ENCODE peak calls at places on chromosomes 2 and 18, in seven cellular contexts. One of them, this sample, is unnamed.
A peak's percentile ranks its signal among the peaks of the same experiment; 100 is the strongest.

GRCh38 chr2:48045613-48046012 is 139.3 kb upstream of the FBXO11 start:
- DNase-seq in ovary: no peak
- DNase-seq in breast epithelium: no peak
- DNase-seq in astrocyte of the spinal cord: no peak
- DNase-seq in heart right ventricle: no peak
- DNase-seq in A549: no peak
- DNase-seq in astrocyte: no peak
- DNase-seq in this sample: no peak

GRCh38 chr18:12838178-12838634 is 45.8 kb downstream of the PTPN2 start:
- DNase-seq in ovary: peak; percentile 52
- DNase-seq in breast epithelium: peak; percentile 40
- DNase-seq in astrocyte of the spinal cord: peak; percentile 84
- DNase-seq in heart right ventricle: no peak
- DNase-seq in A549: peak; percentile 92
- DNase-seq in astrocyte: peak; percentile 90
- DNase-seq in this sample: no peak

GRCh38 chr2:55611997-55612396 is 5.4 kb downstream of the PPP4R3B start:
- DNase-seq in ovary: no peak
- DNase-seq in breast epithelium: no peak
- DNase-seq in astrocyte of the spinal cord: no peak
- DNase-seq in heart right ventricle: no peak
- DNase-seq in A549: no peak
- DNase-seq in astrocyte: no peak
- DNase-seq in this sample: no peak

GRCh38 chr2:32715981-32716380 is 88.1 kb downstream of the TTC27 start:
- DNase-seq in ovary: no peak
- DNase-seq in breast epithelium: no peak
- DNase-seq in astrocyte of the spinal cord: no peak
- DNase-seq in heart right ventricle: no peak
- DNase-seq in A549: no peak
- DNase-seq in astrocyte: peak; percentile 50
- DNase-seq in this sample: no peak

GRCh38 chr2:135203944-135204343 is 151.9 kb downstream of the RAB3GAP1 start:
- DNase-seq in ovary: no peak
- DNase-seq in breast epithelium: no peak
- DNase-seq in astrocyte of the spinal cord: no peak
- DNase-seq in heart right ventricle: no peak
- DNase-seq in A549: no peak
- DNase-seq in astrocyte: no peak
- DNase-seq in this sample: no peak

GRCh38 chr2:224308267-224308911 is 93.5 kb downstream of the FAM124B start:
- DNase-seq in ovary: no peak
- DNase-seq in breast epithelium: no peak
- DNase-seq in astrocyte of the spinal cord: no peak
- DNase-seq in heart right ventricle: no peak
- DNase-seq in A549: no peak
- DNase-seq in astrocyte: no peak
- DNase-seq in this sample: no peak

GRCh38 chr2:175864131-175864728 is 137.8 kb downstream of the LNPK start:
- DNase-seq in ovary: no peak
- DNase-seq in breast epithelium: no peak
- DNase-seq in astrocyte of the spinal cord: no peak
- DNase-seq in heart right ventricle: no peak
- DNase-seq in A549: no peak
- DNase-seq in astrocyte: no peak
- DNase-seq in this sample: no peak

GRCh38 chr2:12721571-12722444 is 5.1 kb downstream of the TRIB2 start:
- DNase-seq in ovary: peak; percentile 27
- DNase-seq in breast epithelium: no peak
- DNase-seq in astrocyte of the spinal cord: peak; percentile 68
- DNase-seq in heart right ventricle: no peak
- DNase-seq in A549: no peak
- DNase-seq in astrocyte: peak; percentile 99
- DNase-seq in this sample: no peak

DNA sequence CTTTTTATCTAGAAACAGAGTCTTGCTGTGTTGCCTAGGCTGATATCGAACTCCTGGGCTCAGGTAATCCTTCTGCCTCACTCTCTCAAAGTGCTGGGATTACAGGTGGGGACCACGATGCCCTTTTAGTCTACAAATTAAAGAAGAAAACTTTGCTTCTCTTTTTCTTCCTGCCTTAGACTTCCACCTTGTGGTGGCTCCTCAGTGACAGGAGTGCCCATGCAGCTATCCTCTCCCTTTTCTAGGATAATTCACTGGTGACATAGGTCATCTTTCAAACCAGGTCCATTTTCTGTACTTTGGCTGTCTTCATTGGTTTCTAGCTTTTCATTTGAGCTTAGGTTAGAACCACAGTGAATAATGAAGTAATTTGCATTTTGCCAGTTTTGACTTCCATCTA is 13.6 kb downstream of the DCAF17 start:
- DNase-seq in ovary: no peak
- DNase-seq in breast epithelium: no peak
- DNase-seq in astrocyte of the spinal cord: no peak
- DNase-seq in heart right ventricle: no peak
- DNase-seq in A549: no peak
- DNase-seq in astrocyte: no peak
- DNase-seq in this sample: no peak
- TF ChIP-seq CTCF in ovary: no peak
- TF ChIP-seq CTCF in breast epithelium: no peak
- TF ChIP-seq CTCF in astrocyte of the spinal cord: peak; percentile 14
- TF ChIP-seq CTCF in heart right ventricle: no peak
- TF ChIP-seq CTCF in A549: no peak
- TF ChIP-seq CTCF in astrocyte: no peak
- TF ChIP-seq CTCF in this sample: no peak

GRCh38 chr2:179995735-179996134 is 11.4 kb downstream of the CWC22 start:
- DNase-seq in ovary: no peak
- DNase-seq in breast epithelium: no peak
- DNase-seq in astrocyte of the spinal cord: no peak
- DNase-seq in heart right ventricle: no peak
- DNase-seq in A549: no peak
- DNase-seq in astrocyte: no peak
- DNase-seq in this sample: no peak

GRCh38 chr2:179987916-179988315 is 19.2 kb downstream of the CWC22 start:
- DNase-seq in ovary: no peak
- DNase-seq in breast epithelium: no peak
- DNase-seq in astrocyte of the spinal cord: no peak
- DNase-seq in heart right ventricle: no peak
- DNase-seq in A549: no peak
- DNase-seq in astrocyte: no peak
- DNase-seq in this sample: no peak

GRCh38 chr2:179990676-179991317 is 16.3 kb downstream of the CWC22 start:
- DNase-seq in ovary: no peak
- DNase-seq in breast epithelium: no peak
- DNase-seq in astrocyte of the spinal cord: no peak
- DNase-seq in heart right ventricle: no peak
- DNase-seq in A549: no peak
- DNase-seq in astrocyte: no peak
- DNase-seq in this sample: no peak

GRCh38 chr2:179991344-179991743 is 15.8 kb downstream of the CWC22 start:
- DNase-seq in ovary: no peak
- DNase-seq in breast epithelium: no peak
- DNase-seq in astrocyte of the spinal cord: no peak
- DNase-seq in heart right ventricle: no peak
- DNase-seq in A549: no peak
- DNase-seq in astrocyte: no peak
- DNase-seq in this sample: no peak
- TF ChIP-seq CTCF in ovary: no peak
- TF ChIP-seq CTCF in breast epithelium: no peak
- TF ChIP-seq CTCF in astrocyte of the spinal cord: peak; percentile 26
- TF ChIP-seq CTCF in heart right ventricle: no peak
- TF ChIP-seq CTCF in A549: no peak
- TF ChIP-seq CTCF in astrocyte: peak; percentile 3
- TF ChIP-seq CTCF in this sample: no peak

DNA sequence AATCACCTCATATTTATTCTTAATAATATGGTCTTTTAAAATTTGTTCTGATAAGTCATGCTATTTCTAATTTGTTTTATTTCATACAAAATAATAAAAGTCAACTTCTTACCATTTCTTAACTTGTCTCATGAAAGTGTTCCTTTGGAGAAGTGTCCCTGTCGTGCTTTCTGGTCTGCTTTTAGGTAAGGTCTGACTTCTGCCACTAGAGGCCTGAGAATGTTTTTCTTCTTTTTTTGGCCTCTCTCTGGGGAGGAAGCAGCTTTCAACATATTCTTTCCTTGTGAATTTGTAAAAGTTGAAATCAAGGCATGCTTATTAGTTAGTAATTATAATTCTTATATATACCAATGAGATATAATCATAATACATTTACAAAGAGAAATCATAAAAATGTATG is 39.4 kb downstream of the MAP2 start:
- DNase-seq in ovary: no peak
- DNase-seq in breast epithelium: no peak
- DNase-seq in astrocyte of the spinal cord: no peak
- DNase-seq in heart right ventricle: no peak
- DNase-seq in A549: no peak
- DNase-seq in astrocyte: no peak
- DNase-seq in this sample: no peak
- TF ChIP-seq CTCF in ovary: no peak
- TF ChIP-seq CTCF in breast epithelium: no peak
- TF ChIP-seq CTCF in astrocyte of the spinal cord: peak; percentile 29
- TF ChIP-seq CTCF in heart right ventricle: no peak
- TF ChIP-seq CTCF in A549: no peak
- TF ChIP-seq CTCF in astrocyte: peak; percentile 15
- TF ChIP-seq CTCF in this sample: peak; percentile 46

GRCh38 chr2:39778233-39778632 is 825 bp downstream of the THUMPD2 start:
- DNase-seq in ovary: no peak
- DNase-seq in breast epithelium: no peak
- DNase-seq in astrocyte of the spinal cord: no peak
- DNase-seq in heart right ventricle: no peak
- DNase-seq in A549: no peak
- DNase-seq in astrocyte: no peak
- DNase-seq in this sample: no peak

GRCh38 chr2:39781697-39782096 is 2.6 kb upstream of the THUMPD2 start:
- DNase-seq in ovary: no peak
- DNase-seq in breast epithelium: no peak
- DNase-seq in astrocyte of the spinal cord: no peak
- DNase-seq in heart right ventricle: no peak
- DNase-seq in A549: no peak
- DNase-seq in astrocyte: no peak
- DNase-seq in this sample: no peak

GRCh38 chr2:39779926-39780325 is 868 bp upstream of the THUMPD2 start:
- DNase-seq in ovary: no peak
- DNase-seq in breast epithelium: no peak
- DNase-seq in astrocyte of the spinal cord: no peak
- DNase-seq in heart right ventricle: no peak
- DNase-seq in A549: no peak
- DNase-seq in astrocyte: no peak
- DNase-seq in this sample: no peak

GRCh38 chr2:39780825-39781600 is 2.0 kb upstream of the THUMPD2 start:
- DNase-seq in ovary: no peak
- DNase-seq in breast epithelium: no peak
- DNase-seq in astrocyte of the spinal cord: peak; percentile 14
- DNase-seq in heart right ventricle: no peak
- DNase-seq in A549: peak; percentile 14
- DNase-seq in astrocyte: no peak
- DNase-seq in this sample: no peak

DNA sequence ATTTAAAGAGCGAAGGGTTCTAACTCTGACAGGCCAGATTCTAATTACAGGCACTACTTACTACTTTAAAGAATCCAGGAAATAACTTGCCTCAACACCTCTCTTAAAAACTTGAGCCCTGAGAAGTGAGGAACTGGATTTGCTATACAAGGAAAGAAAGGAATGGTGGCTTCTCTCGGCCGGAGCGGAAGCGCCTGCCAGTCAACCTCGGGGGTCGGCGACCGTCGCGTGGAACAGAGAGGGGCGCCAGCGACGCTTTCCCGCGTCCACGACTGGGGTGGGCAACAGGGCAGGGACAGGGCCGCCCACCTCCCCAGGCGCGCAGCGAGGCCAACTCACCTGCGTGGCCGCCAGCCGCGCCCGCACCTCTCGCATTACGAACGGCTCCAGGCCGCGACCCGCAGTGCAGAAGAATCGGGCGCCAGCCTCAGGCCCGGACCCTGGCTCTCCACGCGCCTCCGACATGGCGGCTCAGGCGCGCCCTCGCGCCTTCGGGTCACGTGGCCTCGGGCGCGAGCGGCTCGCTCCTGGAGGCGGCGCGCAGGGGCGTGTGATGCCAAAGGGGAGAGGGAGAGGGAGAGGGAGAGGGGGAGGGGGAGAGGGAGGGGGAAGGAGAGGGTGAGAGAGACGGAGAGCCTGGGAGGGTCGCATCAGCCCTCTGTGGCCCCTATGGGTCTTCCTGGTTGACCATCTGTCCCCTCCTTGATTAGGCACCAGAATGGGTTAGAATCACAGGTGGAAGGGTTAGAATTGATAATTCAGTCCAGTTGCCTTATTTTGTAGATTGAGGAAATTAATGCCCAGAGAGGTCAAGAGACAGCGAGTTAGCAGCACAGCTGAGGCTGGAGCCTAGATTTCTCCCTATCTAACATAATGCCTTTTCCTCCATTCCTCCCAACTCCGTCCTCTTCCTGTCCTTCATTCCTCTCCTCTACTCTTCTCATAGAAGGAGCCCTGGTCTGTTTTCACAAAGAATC is at the start of gene THUMPD2:
- DNase-seq in ovary: peak; percentile 73
- DNase-seq in breast epithelium: peak; percentile 49
- DNase-seq in astrocyte of the spinal cord: peak; percentile 65
- DNase-seq in heart right ventricle: peak; percentile 81
- DNase-seq in A549: peak; percentile 86
- DNase-seq in astrocyte: peak; percentile 51
- DNase-seq in this sample: peak; percentile 66
- TF ChIP-seq CTCF in ovary: no peak
- TF ChIP-seq CTCF in breast epithelium: no peak
- TF ChIP-seq CTCF in astrocyte of the spinal cord: no peak
- TF ChIP-seq CTCF in heart right ventricle: no peak
- TF ChIP-seq CTCF in A549: no peak
- TF ChIP-seq CTCF in astrocyte: no peak
- TF ChIP-seq CTCF in this sample: no peak

DNA sequence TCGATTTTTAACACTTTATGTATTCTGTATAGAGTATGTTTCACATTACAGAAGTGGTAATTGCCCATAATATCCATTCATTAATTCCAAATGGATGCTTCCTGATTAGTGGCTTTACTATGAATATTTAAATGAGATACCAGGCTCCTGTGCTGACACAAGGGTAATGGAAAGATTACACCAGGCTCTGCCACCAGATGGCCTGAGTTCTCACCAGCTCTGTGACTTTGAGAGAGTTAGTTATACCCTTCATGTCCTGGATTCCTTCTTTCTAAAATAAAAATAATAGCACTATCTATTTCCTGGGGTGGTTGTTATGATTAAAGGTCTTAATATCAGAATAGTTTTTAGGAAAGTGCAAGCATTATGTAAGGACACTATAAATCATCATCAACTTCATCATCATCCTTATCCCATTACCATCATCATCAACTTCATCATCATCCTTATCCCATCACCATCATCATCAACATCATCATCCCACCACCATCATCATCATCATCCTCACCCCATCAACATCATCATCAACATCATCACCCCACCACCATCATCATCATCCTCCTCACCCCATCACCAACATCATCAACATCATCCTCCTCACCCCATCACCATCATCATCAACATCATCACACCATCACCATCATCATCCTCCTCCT is 151.8 kb downstream of the DNER start:
- DNase-seq in ovary: no peak
- DNase-seq in breast epithelium: no peak
- DNase-seq in astrocyte of the spinal cord: no peak
- DNase-seq in heart right ventricle: no peak
- DNase-seq in A549: no peak
- DNase-seq in astrocyte: no peak
- DNase-seq in this sample: no peak
- TF ChIP-seq CTCF in ovary: no peak
- TF ChIP-seq CTCF in breast epithelium: no peak
- TF ChIP-seq CTCF in astrocyte of the spinal cord: no peak
- TF ChIP-seq CTCF in heart right ventricle: no peak
- TF ChIP-seq CTCF in A549: no peak
- TF ChIP-seq CTCF in astrocyte: no peak
- TF ChIP-seq CTCF in this sample: no peak

GRCh38 chr2:191566347-191566746 is 111.6 kb upstream of the NABP1 start:
- DNase-seq in ovary: peak; percentile 32
- DNase-seq in breast epithelium: peak; percentile 27
- DNase-seq in astrocyte of the spinal cord: peak; percentile 49
- DNase-seq in heart right ventricle: no peak
- DNase-seq in A549: peak; percentile 67
- DNase-seq in astrocyte: peak; percentile 23
- DNase-seq in this sample: peak; percentile 68
- TF ChIP-seq CTCF in ovary: no peak
- TF ChIP-seq CTCF in breast epithelium: peak; percentile 65
- TF ChIP-seq CTCF in astrocyte of the spinal cord: peak; percentile 85
- TF ChIP-seq CTCF in heart right ventricle: peak; percentile 74
- TF ChIP-seq CTCF in A549: peak; percentile 89
- TF ChIP-seq CTCF in astrocyte: peak; percentile 77
- TF ChIP-seq CTCF in this sample: peak; percentile 75